ENCODE peak calls at places on chromosomes 11 and 22, in seven cellular contexts. One of them, this sample, is unnamed.

GRCh38 chr11:119363081-119363861 is 16.8 kb upstream of the MFRP start:
- DNase-seq in stomach: no peak
- DNase-seq in transverse colon: no peak
- DNase-seq in endothelial cell of umbilical vein: no peak
- DNase-seq in IMR-90: no peak
- DNase-seq in suprapubic skin: no peak
- DNase-seq in upper lobe of left lung: peak; percentile 83
- DNase-seq in this sample: no peak

GRCh38 chr11:59560290-59560701 is 49.0 kb downstream of the OR4D9 start:
- DNase-seq in endothelial cell of umbilical vein: peak; percentile 86
- DNase-seq in IMR-90: peak; percentile 70
- DNase-seq in stomach: peak; percentile 65
- DNase-seq in upper lobe of left lung: no peak
- DNase-seq in suprapubic skin: no peak
- DNase-seq in transverse colon: peak; percentile 69
- DNase-seq in this sample: no peak

GRCh38 chr11:69972351-69972802 is 105.7 kb upstream of the ANO1 start:
- DNase-seq in endothelial cell of umbilical vein: no peak
- DNase-seq in IMR-90: no peak
- DNase-seq in stomach: no peak
- DNase-seq in suprapubic skin: no peak
- DNase-seq in upper lobe of left lung: no peak
- DNase-seq in transverse colon: peak; percentile 50
- DNase-seq in this sample: no peak

GRCh38 chr11:5626191-5626590 is 1.4 kb downstream of the TRIM34 start:
- DNase-seq in upper lobe of left lung: no peak
- DNase-seq in transverse colon: no peak
- DNase-seq in endothelial cell of umbilical vein: no peak
- DNase-seq in IMR-90: peak; percentile 70
- DNase-seq in suprapubic skin: no peak
- DNase-seq in stomach: no peak
- DNase-seq in this sample: no peak

GRCh38 chr11:3160252-3161031 is 4.7 kb downstream of the OSBPL5 start:
- DNase-seq in suprapubic skin: peak; percentile 94
- DNase-seq in transverse colon: peak; percentile 84
- DNase-seq in upper lobe of left lung: peak; percentile 91
- DNase-seq in stomach: peak; percentile 83
- DNase-seq in endothelial cell of umbilical vein: peak; percentile 92
- DNase-seq in IMR-90: peak; percentile 92
- DNase-seq in this sample: peak; percentile 96

GRCh38 chr11:70002433-70002832 is 75.7 kb upstream of the ANO1 start:
- DNase-seq in transverse colon: no peak
- DNase-seq in suprapubic skin: no peak
- DNase-seq in upper lobe of left lung: no peak
- DNase-seq in IMR-90: no peak
- DNase-seq in endothelial cell of umbilical vein: no peak
- DNase-seq in stomach: no peak
- DNase-seq in this sample: no peak

GRCh38 chr11:134153147-134153905 is 70.4 kb downstream of the NCAPD3 start:
- DNase-seq in suprapubic skin: no peak
- DNase-seq in endothelial cell of umbilical vein: no peak
- DNase-seq in upper lobe of left lung: peak; percentile 53
- DNase-seq in transverse colon: no peak
- DNase-seq in stomach: no peak
- DNase-seq in IMR-90: no peak
- DNase-seq in this sample: no peak

GRCh38 chr11:126345759-126346585 is 9.5 kb upstream of the ST3GAL4 start:
- DNase-seq in transverse colon: no peak
- DNase-seq in suprapubic skin: no peak
- DNase-seq in IMR-90: peak; percentile 75
- DNase-seq in stomach: no peak
- DNase-seq in upper lobe of left lung: no peak
- DNase-seq in endothelial cell of umbilical vein: peak; percentile 59
- DNase-seq in this sample: no peak

GRCh38 chr11:71281901-71282300 is 29.5 kb upstream of the SHANK2 start:
- DNase-seq in upper lobe of left lung: no peak
- DNase-seq in suprapubic skin: peak; percentile 75
- DNase-seq in transverse colon: no peak
- DNase-seq in endothelial cell of umbilical vein: no peak
- DNase-seq in stomach: peak; percentile 24
- DNase-seq in IMR-90: no peak
- DNase-seq in this sample: peak; percentile 49

GRCh38 chr11:13256216-13256615 is 21.4 kb upstream of the BMAL1 start:
- DNase-seq in upper lobe of left lung: no peak
- DNase-seq in stomach: no peak
- DNase-seq in transverse colon: no peak
- DNase-seq in suprapubic skin: no peak
- DNase-seq in endothelial cell of umbilical vein: no peak
- DNase-seq in IMR-90: peak; percentile 41
- DNase-seq in this sample: no peak

GRCh38 chr11:108914211-108914610 is 249.3 kb downstream of the DDX10 start:
- DNase-seq in endothelial cell of umbilical vein: no peak
- DNase-seq in IMR-90: no peak
- DNase-seq in stomach: no peak
- DNase-seq in suprapubic skin: no peak
- DNase-seq in transverse colon: no peak
- DNase-seq in upper lobe of left lung: no peak
- DNase-seq in this sample: no peak

GRCh38 chr22:40764743-40765441 is 54.3 kb downstream of the SLC25A17 start:
- DNase-seq in transverse colon: no peak
- DNase-seq in IMR-90: no peak
- DNase-seq in endothelial cell of umbilical vein: no peak
- DNase-seq in upper lobe of left lung: no peak
- DNase-seq in stomach: no peak
- DNase-seq in suprapubic skin: no peak
- DNase-seq in this sample: no peak

GRCh38 chr11:61732705-61733104 is 19.7 kb upstream of the MYRF start:
- DNase-seq in suprapubic skin: no peak
- DNase-seq in IMR-90: peak; percentile 34
- DNase-seq in endothelial cell of umbilical vein: no peak
- DNase-seq in upper lobe of left lung: peak; percentile 70
- DNase-seq in stomach: no peak
- DNase-seq in transverse colon: no peak
- DNase-seq in this sample: no peak

GRCh38 chr11:833849-834311 is 1.1 kb downstream of the CD151 start:
- DNase-seq in suprapubic skin: no peak
- DNase-seq in upper lobe of left lung: no peak
- DNase-seq in IMR-90: no peak
- DNase-seq in stomach: peak; percentile 43
- DNase-seq in transverse colon: peak; percentile 56
- DNase-seq in endothelial cell of umbilical vein: peak; percentile 38
- DNase-seq in this sample: no peak

DNA sequence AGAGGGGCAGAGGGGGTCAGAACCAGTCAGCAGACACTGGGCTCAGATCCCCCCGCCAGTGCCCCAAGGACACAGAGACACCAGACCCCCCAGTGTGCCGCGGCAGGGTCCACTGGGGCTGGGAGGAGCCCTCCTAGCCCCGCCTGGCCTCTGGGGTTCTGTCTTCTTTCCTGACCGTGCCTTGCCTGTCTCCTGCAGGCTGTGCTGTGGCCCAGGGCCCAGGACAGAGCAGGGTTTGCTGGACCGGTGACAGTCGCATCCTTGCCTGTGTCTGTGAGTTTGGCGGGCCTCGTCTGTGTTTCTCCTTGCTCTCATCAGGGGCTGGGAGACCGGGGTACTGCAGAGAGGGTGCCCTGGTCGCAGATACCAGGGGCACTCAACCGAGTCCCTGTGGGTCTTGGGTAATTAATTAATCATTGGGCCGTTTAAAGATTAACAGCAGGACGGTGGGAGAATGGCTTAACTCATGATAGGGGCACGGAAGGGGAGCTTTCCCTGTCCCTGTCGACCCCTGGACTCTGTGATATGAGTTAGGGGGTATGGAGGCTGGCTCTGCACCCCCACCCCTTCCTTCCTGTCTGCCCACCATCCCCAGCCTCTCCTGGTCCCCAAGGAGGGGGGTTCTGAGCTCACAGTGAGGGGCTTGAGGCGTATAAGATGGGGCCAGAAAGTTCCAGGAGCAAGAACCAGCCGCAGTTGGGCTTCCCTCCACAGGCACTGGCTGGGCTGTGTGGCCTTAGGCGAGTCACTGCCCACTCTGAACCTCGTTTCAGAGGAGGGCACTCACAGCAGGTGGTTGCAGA is 29.8 kb downstream of the RPL3 start:
- DNase-seq in stomach: no peak
- DNase-seq in upper lobe of left lung: no peak
- DNase-seq in transverse colon: no peak
- DNase-seq in endothelial cell of umbilical vein: no peak
- DNase-seq in IMR-90: no peak
- DNase-seq in suprapubic skin: no peak
- DNase-seq in this sample: no peak
- H3K36me3 ChIP-seq in stomach: no peaks in the 10 kb centered on the region
- H3K36me3 ChIP-seq in upper lobe of left lung: no peaks in the 10 kb centered on the region
- H3K36me3 ChIP-seq in transverse colon: no peaks in the 10 kb centered on the region
- H3K36me3 ChIP-seq in endothelial cell of umbilical vein: no peaks in the 10 kb centered on the region
- H3K36me3 ChIP-seq in IMR-90: no peaks in the 10 kb centered on the region
- H3K36me3 ChIP-seq in suprapubic skin: no peaks in the 10 kb centered on the region
- H3K36me3 ChIP-seq in this sample: no peaks in the 10 kb centered on the region

GRCh38 chr22:42950281-42950680 is 64.7 kb downstream of the PACSIN2 start:
- DNase-seq in transverse colon: no peak
- DNase-seq in stomach: no peak
- DNase-seq in IMR-90: no peak
- DNase-seq in suprapubic skin: no peak
- DNase-seq in endothelial cell of umbilical vein: no peak
- DNase-seq in upper lobe of left lung: no peak
- DNase-seq in this sample: no peak

GRCh38 chr22:42948205-42948804 is 66.6 kb downstream of the PACSIN2 start:
- DNase-seq in upper lobe of left lung: no peak
- DNase-seq in IMR-90: no peak
- DNase-seq in suprapubic skin: no peak
- DNase-seq in stomach: no peak
- DNase-seq in endothelial cell of umbilical vein: no peak
- DNase-seq in transverse colon: no peak
- DNase-seq in this sample: no peak

GRCh38 chr22:42951093-42951710 is 63.7 kb downstream of the PACSIN2 start:
- DNase-seq in IMR-90: no peak
- DNase-seq in stomach: no peak
- DNase-seq in suprapubic skin: no peak
- DNase-seq in upper lobe of left lung: no peak
- DNase-seq in transverse colon: no peak
- DNase-seq in endothelial cell of umbilical vein: no peak
- DNase-seq in this sample: no peak

GRCh38 chr22:42947211-42947990 is 67.5 kb downstream of the PACSIN2 start:
- DNase-seq in IMR-90: peak; percentile 41
- DNase-seq in endothelial cell of umbilical vein: peak; percentile 71
- DNase-seq in suprapubic skin: no peak
- DNase-seq in transverse colon: no peak
- DNase-seq in upper lobe of left lung: no peak
- DNase-seq in stomach: peak; percentile 89
- DNase-seq in this sample: no peak

DNA sequence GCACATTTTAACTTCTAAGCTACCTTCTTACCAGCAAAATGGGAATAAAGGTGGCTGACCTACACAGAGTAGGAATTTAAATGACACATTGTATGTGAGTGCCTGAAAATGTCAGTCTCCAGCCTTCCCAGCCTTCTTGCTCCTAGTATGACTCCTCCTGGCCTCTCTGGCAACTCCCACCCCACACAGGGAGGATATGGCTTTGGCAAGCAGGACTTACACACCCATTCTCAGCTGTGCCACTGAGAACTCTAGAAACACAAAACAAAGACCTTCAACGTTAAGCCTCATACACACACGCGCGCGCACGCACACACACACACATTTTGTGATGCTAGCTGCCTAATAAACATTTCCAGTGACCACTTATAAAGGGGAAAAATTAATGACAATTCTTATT is 65.8 kb downstream of the PACSIN2 start:
- DNase-seq in stomach: no peak
- DNase-seq in endothelial cell of umbilical vein: peak; percentile 66
- DNase-seq in IMR-90: peak; percentile 69
- DNase-seq in transverse colon: no peak
- DNase-seq in upper lobe of left lung: no peak
- DNase-seq in suprapubic skin: peak; percentile 62
- DNase-seq in this sample: no peak
- H3K4me1 ChIP-seq in stomach: peaks cover 99% of the 10 kb centered on the region
- H3K4me1 ChIP-seq in endothelial cell of umbilical vein: peaks cover 21% of the 10 kb centered on the region
- H3K4me1 ChIP-seq in IMR-90: peaks cover 15% of the 10 kb centered on the region
- H3K4me1 ChIP-seq in transverse colon: peaks cover 58% of the 10 kb centered on the region
- H3K4me1 ChIP-seq in upper lobe of left lung: peaks cover 45% of the 10 kb centered on the region
- H3K4me1 ChIP-seq in suprapubic skin: peaks cover 58% of the 10 kb centered on the region
- H3K4me1 ChIP-seq in this sample: peaks cover 42% of the 10 kb centered on the region

GRCh38 chr11:84316866-84317560 is 1030.8 kb upstream of the CCDC90B start:
- DNase-seq in upper lobe of left lung: peak; percentile 30
- DNase-seq in transverse colon: no peak
- DNase-seq in IMR-90: peak; percentile 30
- DNase-seq in stomach: no peak
- DNase-seq in suprapubic skin: no peak
- DNase-seq in endothelial cell of umbilical vein: no peak
- DNase-seq in this sample: no peak
- TF ChIP-seq POLR2A in upper lobe of left lung: no peak
- TF ChIP-seq POLR2A in transverse colon: no peak
- TF ChIP-seq POLR2A in IMR-90: no peak
- TF ChIP-seq POLR2A in stomach: no peak
- TF ChIP-seq POLR2A in suprapubic skin: no peak
- TF ChIP-seq POLR2A in endothelial cell of umbilical vein: no peak
- TF ChIP-seq POLR2A in this sample: no peak

GRCh38 chr11:64453466-64453865 is 94.5 kb downstream of the RPS6KA4 start:
- DNase-seq in upper lobe of left lung: no peak
- DNase-seq in endothelial cell of umbilical vein: no peak
- DNase-seq in IMR-90: no peak
- DNase-seq in stomach: no peak
- DNase-seq in transverse colon: no peak
- DNase-seq in suprapubic skin: no peak
- DNase-seq in this sample: no peak
- H3K36me3 ChIP-seq in upper lobe of left lung: no peaks in the 10 kb centered on the region
- H3K36me3 ChIP-seq in endothelial cell of umbilical vein: no peaks in the 10 kb centered on the region
- H3K36me3 ChIP-seq in IMR-90: no peaks in the 10 kb centered on the region
- H3K36me3 ChIP-seq in stomach: no peaks in the 10 kb centered on the region
- H3K36me3 ChIP-seq in transverse colon: no peaks in the 10 kb centered on the region
- H3K36me3 ChIP-seq in suprapubic skin: no peaks in the 10 kb centered on the region
- H3K36me3 ChIP-seq in this sample: no peaks in the 10 kb centered on the region

GRCh38 chr22:17260291-17260690 is 41.1 kb upstream of the ADA2 start:
- DNase-seq in suprapubic skin: no peak
- DNase-seq in stomach: no peak
- DNase-seq in upper lobe of left lung: no peak
- DNase-seq in transverse colon: no peak
- DNase-seq in IMR-90: no peak
- DNase-seq in endothelial cell of umbilical vein: no peak
- DNase-seq in this sample: no peak

GRCh38 chr22:17258015-17258827 is 39.0 kb upstream of the ADA2 start:
- DNase-seq in upper lobe of left lung: no peak
- DNase-seq in stomach: peak; percentile 53
- DNase-seq in transverse colon: peak; percentile 84
- DNase-seq in endothelial cell of umbilical vein: no peak
- DNase-seq in IMR-90: no peak
- DNase-seq in suprapubic skin: no peak
- DNase-seq in this sample: no peak

GRCh38 chr22:17257091-17257490 is 37.9 kb upstream of the ADA2 start:
- DNase-seq in stomach: no peak
- DNase-seq in endothelial cell of umbilical vein: no peak
- DNase-seq in IMR-90: no peak
- DNase-seq in suprapubic skin: no peak
- DNase-seq in transverse colon: no peak
- DNase-seq in upper lobe of left lung: no peak
- DNase-seq in this sample: no peak

GRCh38 chr22:17260950-17261349 is 41.7 kb upstream of the ADA2 start:
- DNase-seq in suprapubic skin: no peak
- DNase-seq in endothelial cell of umbilical vein: no peak
- DNase-seq in IMR-90: no peak
- DNase-seq in transverse colon: no peak
- DNase-seq in stomach: no peak
- DNase-seq in upper lobe of left lung: no peak
- DNase-seq in this sample: no peak

GRCh38 chr22:17257578-17257977 is 38.3 kb upstream of the ADA2 start:
- DNase-seq in transverse colon: no peak
- DNase-seq in suprapubic skin: no peak
- DNase-seq in upper lobe of left lung: no peak
- DNase-seq in endothelial cell of umbilical vein: no peak
- DNase-seq in stomach: no peak
- DNase-seq in IMR-90: no peak
- DNase-seq in this sample: no peak
- H3K4me1 ChIP-seq in transverse colon: peaks cover 30% of the 10 kb centered on the region
- H3K4me1 ChIP-seq in suprapubic skin: peaks cover 20% of the 10 kb centered on the region
- H3K4me1 ChIP-seq in upper lobe of left lung: peaks cover 5% of the 10 kb centered on the region
- H3K4me1 ChIP-seq in endothelial cell of umbilical vein: no peaks in the 10 kb centered on the region
- H3K4me1 ChIP-seq in stomach: peaks cover 12% of the 10 kb centered on the region
- H3K4me1 ChIP-seq in IMR-90: no peaks in the 10 kb centered on the region
- H3K4me1 ChIP-seq in this sample: peaks cover 21% of the 10 kb centered on the region